ENCODE peak calls at places on chromosomes 5 and 9, in four cellular contexts. F, Y, V and W are unnamed samples.

GRCh38 chr5:25991639-25992038 is 1046.7 kb downstream of the CDH9 start:
- DNase-seq in V (no peak), Y (no peak), F (no peak), W (no peak)

GRCh38 chr5:143880178-143880577 is 68.2 kb downstream of the HMHB1 start:
- DNase-seq in F (no peak), Y (peak; percentile 64), V (no peak), W (no peak)

GRCh38 chr9:6968271-6968670 is 210.5 kb downstream of the KDM4C start:
- DNase-seq in F (no peak), Y (no peak), V (no peak), W (no peak)

GRCh38 chr9:127976498-127976897 is 4.3 kb downstream of the EEIG1 start:
- DNase-seq in Y (no peak), F (no peak), V (no peak), W (no peak)

GRCh38 chr9:78235296-78235770 is 542 bp upstream of the CEP78 start:
- DNase-seq in Y (no peak), V (no peak), F (no peak), W (no peak)

GRCh38 chr9:121613009-121613766 is 38.2 kb upstream of the DAB2IP start:
- DNase-seq in F (no peak), V (no peak), Y (no peak), W (no peak)

GRCh38 chr5:34854459-34855174 is 15.7 kb downstream of the TTC23L start:
- DNase-seq in V (no peak), F (no peak), Y (no peak), W (peak; percentile 27)

GRCh38 chr5:78610163-78610583 is 38.4 kb downstream of the LHFPL2 start:
- DNase-seq in F (no peak), V (no peak), Y (no peak), W (no peak)

GRCh38 chr5:81787843-81788242 is 36.9 kb upstream of the SSBP2 start:
- DNase-seq in V (no peak), Y (no peak), F (no peak), W (no peak)

GRCh38 chr9:33415152-33416038 is 13.0 kb upstream of the AQP7 start:
- DNase-seq in F (peak; percentile 76), Y (peak; percentile 99), V (peak; percentile 88), W (peak; percentile 69)

GRCh38 chr9:89642789-89643188 is 38.0 kb downstream of the GADD45G start:
- DNase-seq in V (no peak), Y (no peak), F (no peak), W (no peak)

GRCh38 chr5:61809651-61810050 is 477.6 kb downstream of the ZSWIM6 start:
- DNase-seq in V (no peak), F (no peak), Y (no peak), W (no peak)

GRCh38 chr5:50666261-50667078 is at the start of gene PARP8:
- DNase-seq in Y (no peak), V (peak; percentile 66), F (no peak), W (peak; percentile 31)

DNA sequence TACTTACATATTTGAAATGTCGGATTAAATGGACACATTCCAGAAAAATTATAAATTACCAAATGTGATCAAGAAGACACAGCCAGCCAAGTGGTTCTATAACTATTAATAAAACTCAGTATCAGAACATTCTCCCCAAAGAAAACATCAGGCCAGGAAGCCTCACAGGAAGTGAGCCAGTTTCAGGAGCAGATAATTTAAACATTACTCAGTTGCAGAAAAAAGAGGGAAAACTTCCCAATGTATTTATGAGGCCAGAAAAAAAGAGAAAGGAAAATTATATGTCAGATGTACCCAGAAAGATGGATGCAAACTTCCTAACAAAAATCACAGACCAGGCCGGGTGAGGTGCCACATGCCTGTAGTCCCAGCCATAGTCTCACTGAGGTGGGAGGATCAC is 37.0 kb upstream of the NRARP start:
- DNase-seq in F (no peak), Y (no peak), V (no peak), W (no peak)
- TF ChIP-seq ELF4 in F (no peak), Y (no peak), V (no peak), W (no peak)

DNA sequence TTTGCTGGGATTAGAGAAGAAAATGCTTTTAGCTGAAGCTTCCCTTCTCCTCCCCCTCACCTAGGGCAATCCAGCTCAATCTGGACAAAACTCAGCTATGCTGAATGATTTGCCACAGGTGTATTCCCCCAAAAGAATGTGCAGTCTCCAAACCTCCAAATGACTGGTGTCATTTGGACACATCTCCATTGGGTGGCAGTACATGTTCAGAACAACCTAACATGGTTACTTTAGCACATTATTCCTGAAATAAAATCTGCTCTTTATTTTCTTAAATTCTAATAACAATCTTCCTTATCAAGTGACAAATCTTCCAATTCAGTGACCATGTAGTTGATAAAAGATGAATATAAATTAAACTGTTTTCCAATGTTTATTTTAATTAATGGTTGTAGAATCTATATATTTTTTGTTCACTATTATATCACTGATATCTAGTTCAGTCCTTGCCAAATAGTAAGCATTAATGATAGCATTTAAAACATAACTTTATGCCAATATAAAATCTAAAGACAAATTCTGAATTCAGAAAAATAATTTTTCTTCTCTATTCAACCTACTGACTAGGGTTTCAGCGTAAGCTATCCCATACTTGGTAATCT is 61.3 kb upstream of the MOCS2 start:
- DNase-seq in V (peak; percentile 12), Y (peak; percentile 23), F (peak; percentile 24), W (peak; percentile 39)
- TF ChIP-seq ELF4 in V (no peak), Y (no peak), F (no peak), W (no peak)

GRCh38 chr5:141495456-141495811 is 6.6 kb downstream of the PCDHGC5 start:
- DNase-seq in F (no peak), Y (no peak), V (no peak), W (no peak)

GRCh38 chr5:141494761-141495455 is 6.0 kb downstream of the PCDHGC5 start:
- DNase-seq in F (no peak), Y (no peak), V (peak; percentile 51), W (no peak)

GRCh38 chr5:141492168-141492885 is 3.4 kb downstream of the PCDHGC5 start:
- DNase-seq in V (peak; percentile 49), F (no peak), Y (no peak), W (no peak)

GRCh38 chr5:141493500-141494422 is 4.9 kb downstream of the PCDHGC5 start:
- DNase-seq in Y (no peak), V (no peak), F (no peak), W (no peak)

GRCh38 chr5:141496038-141496437 is 7.2 kb downstream of the PCDHGC5 start:
- DNase-seq in Y (no peak), F (no peak), V (peak; percentile 54), W (no peak)
- TF ChIP-seq ELF4 in Y (no peak), F (no peak), V (no peak), W (no peak)

GRCh38 chr5:150124111-150124557 is 31.5 kb downstream of the PDGFRB start:
- DNase-seq in V (no peak), Y (no peak), F (no peak), W (no peak)

GRCh38 chr5:150120617-150121447 is 34.5 kb upstream of the CSF1R start:
- DNase-seq in V (no peak), Y (no peak), F (no peak), W (no peak)

GRCh38 chr5:150122536-150123481 is 32.8 kb downstream of the PDGFRB start:
- DNase-seq in F (no peak), Y (no peak), V (no peak), W (no peak)

GRCh38 chr5:150121448-150122157 is 34.0 kb downstream of the PDGFRB start:
- DNase-seq in V (no peak), Y (no peak), F (no peak), W (no peak)

GRCh38 chr5:150122158-150122510 is 33.5 kb downstream of the PDGFRB start:
- DNase-seq in F (peak; percentile 82), V (peak; percentile 65), Y (peak; percentile 56), W (no peak)
- TF ChIP-seq ELF4 in F (no peak), V (no peak), Y (no peak), W (no peak)

DNA sequence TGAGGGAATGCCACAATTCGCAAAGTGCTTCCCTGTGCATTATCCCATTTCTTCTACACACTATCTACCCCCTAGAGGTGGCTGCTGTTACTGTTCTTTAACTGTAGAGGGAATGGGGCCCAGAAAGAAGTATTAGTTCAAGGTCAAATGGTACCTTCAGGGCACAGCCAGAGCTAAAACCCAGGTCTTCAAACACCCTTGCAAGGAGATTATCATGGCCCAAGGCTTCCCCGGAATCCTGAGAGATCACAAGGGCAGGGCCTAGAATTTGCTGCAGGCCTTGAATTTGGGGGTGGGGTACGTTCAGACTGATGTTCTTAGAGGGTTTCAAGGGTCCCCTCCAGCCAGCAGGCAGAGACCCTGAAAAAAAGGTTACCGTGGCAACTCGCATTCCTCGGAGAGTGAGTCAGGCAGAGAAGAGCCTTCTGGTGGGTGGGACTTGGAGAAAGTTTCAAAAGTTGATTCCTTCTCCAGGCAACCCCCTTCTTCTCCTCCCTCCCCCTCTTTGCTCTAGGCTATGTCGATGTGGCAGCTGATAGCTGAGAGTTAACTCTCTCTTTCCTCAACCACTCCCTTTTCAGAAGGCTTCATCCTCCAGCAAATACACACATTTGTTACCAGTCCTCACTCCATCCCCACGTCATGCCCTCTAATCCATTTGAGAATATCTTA is 1.9 kb downstream of the SPARC start:
- DNase-seq in Y (no peak), F (no peak), V (peak; percentile 58), W (no peak)
- TF ChIP-seq ELF4 in Y (no peak), F (no peak), V (no peak), W (no peak)

DNA sequence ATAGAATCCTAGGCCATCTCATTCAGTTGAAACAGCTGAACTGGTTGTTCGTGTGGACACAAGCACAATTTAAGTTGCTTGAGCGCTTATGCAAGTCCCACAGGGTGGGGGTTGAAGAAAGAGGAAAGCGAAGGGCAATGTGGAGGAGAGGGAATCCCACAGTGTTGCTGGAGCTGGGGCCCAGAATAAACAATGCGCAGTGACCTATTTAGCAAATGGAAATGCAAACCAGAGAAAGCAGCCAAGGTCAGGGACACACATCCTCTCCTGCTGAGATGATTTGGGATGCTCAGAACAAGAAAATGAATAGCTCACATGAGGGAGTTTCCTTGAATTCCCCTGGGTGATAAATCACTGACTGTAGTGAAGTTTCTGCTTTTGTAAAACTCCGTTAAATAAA is 838.3 kb downstream of the TLE4 start:
- DNase-seq in V (peak; percentile 49), Y (no peak), F (no peak), W (no peak)
- TF ChIP-seq ELF4 in V (no peak), Y (no peak), F (no peak), W (no peak)

GRCh38 chr5:116455061-116455460 is 119.6 kb downstream of the SEMA6A start:
- DNase-seq in F (no peak), Y (no peak), V (no peak), W (no peak)

GRCh38 chr5:116452774-116453368 is 121.8 kb downstream of the SEMA6A start:
- DNase-seq in V (no peak), Y (peak; percentile 38), F (no peak), W (no peak)

GRCh38 chr5:116454417-116454927 is 120.2 kb downstream of the SEMA6A start:
- DNase-seq in F (no peak), V (no peak), Y (no peak), W (no peak)

GRCh38 chr5:116453920-116454319 is 120.7 kb downstream of the SEMA6A start:
- DNase-seq in F (no peak), Y (peak; percentile 61), V (no peak), W (no peak)

GRCh38 chr5:116456036-116456435 is 118.6 kb downstream of the SEMA6A start:
- DNase-seq in F (no peak), V (no peak), Y (no peak), W (no peak)
- TF ChIP-seq ELF4 in F (no peak), V (no peak), Y (no peak), W (no peak)

GRCh38 chr5:6718161-6718681 is 5.0 kb downstream of the TENT4A start:
- DNase-seq in V (no peak), Y (no peak), F (no peak), W (no peak)
- TF ChIP-seq ELF4 in V (no peak), Y (no peak), F (no peak), W (no peak)